ENCODE peak calls at places on chromosome 10, in five cellular contexts. One of them, this sample, is unnamed.

GRCh38 chr10:17430647-17431355 is 23.6 kb downstream of the ST8SIA6 start:
- DNase-seq in fibroblast of lung: peak
- DNase-seq in osteocyte: peak
- DNase-seq in colonic mucosa: peak
- DNase-seq in uterus: peak
- DNase-seq in this sample: peak

GRCh38 chr10:15856328-15857000 is 3.8 kb downstream of the MINDY3 start:
- DNase-seq in fibroblast of lung: no peak
- DNase-seq in osteocyte: no peak
- DNase-seq in colonic mucosa: no peak
- DNase-seq in uterus: no peak
- DNase-seq in this sample: no peak

GRCh38 chr10:29120216-29120615 is 168.7 kb upstream of the LYZL1 start:
- DNase-seq in fibroblast of lung: peak
- DNase-seq in osteocyte: no peak
- DNase-seq in colonic mucosa: no peak
- DNase-seq in uterus: no peak
- DNase-seq in this sample: peak

GRCh38 chr10:29541826-29542225 is 92.9 kb downstream of the SVIL start:
- DNase-seq in fibroblast of lung: no peak
- DNase-seq in osteocyte: peak
- DNase-seq in colonic mucosa: no peak
- DNase-seq in uterus: no peak
- DNase-seq in this sample: no peak

GRCh38 chr10:119701861-119702260 is 24.0 kb upstream of the INPP5F start:
- DNase-seq in fibroblast of lung: peak
- DNase-seq in osteocyte: no peak
- DNase-seq in colonic mucosa: no peak
- DNase-seq in uterus: no peak
- DNase-seq in this sample: no peak

GRCh38 chr10:123257904-123258303 is 103.7 kb downstream of the BUB3 start:
- DNase-seq in fibroblast of lung: no peak
- DNase-seq in osteocyte: no peak
- DNase-seq in colonic mucosa: no peak
- DNase-seq in uterus: no peak
- DNase-seq in this sample: no peak

GRCh38 chr10:114246679-114247305 is 7.7 kb downstream of the VWA2 start:
- DNase-seq in fibroblast of lung: peak
- DNase-seq in osteocyte: no peak
- DNase-seq in colonic mucosa: no peak
- DNase-seq in uterus: no peak
- DNase-seq in this sample: no peak

GRCh38 chr10:113573368-113573767 is 20.5 kb downstream of the HABP2 start:
- DNase-seq in fibroblast of lung: no peak
- DNase-seq in osteocyte: no peak
- DNase-seq in colonic mucosa: no peak
- DNase-seq in uterus: no peak
- DNase-seq in this sample: no peak

GRCh38 chr10:72007246-72007892 is 43.2 kb downstream of the CHST3 start:
- DNase-seq in fibroblast of lung: no peak
- DNase-seq in osteocyte: no peak
- DNase-seq in colonic mucosa: no peak
- DNase-seq in uterus: peak
- DNase-seq in this sample: peak

GRCh38 chr10:117463545-117463920 is 79.0 kb upstream of the EMX2 start:
- DNase-seq in fibroblast of lung: no peak
- DNase-seq in osteocyte: no peak
- DNase-seq in colonic mucosa: no peak
- DNase-seq in uterus: no peak
- DNase-seq in this sample: no peak

GRCh38 chr10:60958892-60959601 is 15.1 kb upstream of the RHOBTB1 start:
- DNase-seq in fibroblast of lung: peak
- DNase-seq in osteocyte: no peak
- DNase-seq in colonic mucosa: no peak
- DNase-seq in uterus: no peak
- DNase-seq in this sample: peak

GRCh38 chr10:45425628-45426563 is 51.9 kb downstream of the ALOX5 start:
- DNase-seq in fibroblast of lung: peak
- DNase-seq in osteocyte: peak
- DNase-seq in colonic mucosa: no peak
- DNase-seq in uterus: no peak
- DNase-seq in this sample: no peak

GRCh38 chr10:130623680-130624271 is 487.6 kb downstream of the GLRX3 start:
- DNase-seq in fibroblast of lung: no peak
- DNase-seq in osteocyte: no peak
- DNase-seq in colonic mucosa: no peak
- DNase-seq in uterus: no peak
- DNase-seq in this sample: no peak

GRCh38 chr10:49220031-49220430 is 31.8 kb upstream of the TMEM273 start:
- DNase-seq in fibroblast of lung: peak
- DNase-seq in osteocyte: no peak
- DNase-seq in colonic mucosa: no peak
- DNase-seq in uterus: no peak
- DNase-seq in this sample: no peak

GRCh38 chr10:107727762-107728317 is 563.3 kb upstream of the SORCS1 start:
- DNase-seq in fibroblast of lung: peak
- DNase-seq in osteocyte: no peak
- DNase-seq in colonic mucosa: peak
- DNase-seq in uterus: no peak
- DNase-seq in this sample: no peak

GRCh38 chr10:96576277-96576980 is 10.4 kb downstream of the TM9SF3 start:
- DNase-seq in fibroblast of lung: no peak
- DNase-seq in osteocyte: no peak
- DNase-seq in colonic mucosa: no peak
- DNase-seq in uterus: no peak
- DNase-seq in this sample: no peak

GRCh38 chr10:24518981-24519597 is 204.6 kb downstream of the ARHGAP21 start:
- DNase-seq in fibroblast of lung: peak
- DNase-seq in osteocyte: no peak
- DNase-seq in colonic mucosa: peak
- DNase-seq in uterus: peak
- DNase-seq in this sample: peak

GRCh38 chr10:87921934-87922688 is 58.7 kb downstream of the PTEN start:
- DNase-seq in fibroblast of lung: no peak
- DNase-seq in osteocyte: no peak
- DNase-seq in colonic mucosa: no peak
- DNase-seq in uterus: no peak
- DNase-seq in this sample: no peak

GRCh38 chr10:129744134-129744895 is 219.8 kb downstream of the EBF3 start:
- DNase-seq in fibroblast of lung: no peak
- DNase-seq in osteocyte: peak
- DNase-seq in colonic mucosa: no peak
- DNase-seq in uterus: no peak
- DNase-seq in this sample: no peak

GRCh38 chr10:5648494-5649457 is 17.6 kb downstream of the ASB13 start:
- DNase-seq in fibroblast of lung: no peak
- DNase-seq in osteocyte: no peak
- DNase-seq in colonic mucosa: no peak
- DNase-seq in uterus: no peak
- DNase-seq in this sample: no peak

GRCh38 chr10:70354566-70355233 is 27.7 kb downstream of the LRRC20 start:
- DNase-seq in fibroblast of lung: no peak
- DNase-seq in osteocyte: no peak
- DNase-seq in colonic mucosa: no peak
- DNase-seq in uterus: no peak
- DNase-seq in this sample: no peak

GRCh38 chr10:87659571-87660483 is at the start of gene PAPSS2:
- DNase-seq in fibroblast of lung: peak
- DNase-seq in osteocyte: peak
- DNase-seq in colonic mucosa: peak
- DNase-seq in uterus: peak
- DNase-seq in this sample: peak

GRCh38 chr10:127564644-127565043 is 15.5 kb downstream of the NPS start:
- DNase-seq in fibroblast of lung: no peak
- DNase-seq in osteocyte: no peak
- DNase-seq in colonic mucosa: no peak
- DNase-seq in uterus: no peak
- DNase-seq in this sample: no peak

GRCh38 chr10:9681655-9682054 is 1336.0 kb upstream of the CELF2 start:
- DNase-seq in fibroblast of lung: no peak
- DNase-seq in osteocyte: no peak
- DNase-seq in colonic mucosa: no peak
- DNase-seq in uterus: no peak
- DNase-seq in this sample: no peak

GRCh38 chr10:3493621-3494020 is 291.4 kb downstream of the KLF6 start:
- DNase-seq in fibroblast of lung: no peak
- DNase-seq in osteocyte: no peak
- DNase-seq in colonic mucosa: no peak
- DNase-seq in uterus: no peak
- DNase-seq in this sample: no peak

GRCh38 chr10:2081501-2081900 is 344.2 kb upstream of the ADARB2 start:
- DNase-seq in fibroblast of lung: no peak
- DNase-seq in osteocyte: no peak
- DNase-seq in colonic mucosa: no peak
- DNase-seq in uterus: no peak
- DNase-seq in this sample: no peak

GRCh38 chr10:28738200-28738599 is 60.9 kb downstream of the BAMBI start:
- DNase-seq in fibroblast of lung: no peak
- DNase-seq in osteocyte: no peak
- DNase-seq in colonic mucosa: peak
- DNase-seq in uterus: no peak
- DNase-seq in this sample: peak